ENCODE peak calls at places on chromosomes 13 and 19, in six cellular contexts. Y, N, S, U, C and A are unnamed samples.

GRCh38 chr13:47859129-47859528 is 141.9 kb downstream of the SUCLA2 start:
- DNase-seq in Y (no peak), N (no peak), S (no peak), U (peak), C (no peak), A (peak)

GRCh38 chr13:38262211-38262610 is 87.4 kb upstream of the UFM1 start:
- DNase-seq in Y (no peak), N (peak), S (no peak), U (peak), C (no peak), A (peak)

GRCh38 chr13:30577381-30577780 is 40.3 kb upstream of the USPL1 start:
- DNase-seq in Y (no peak), N (peak), S (no peak), U (peak), C (no peak), A (peak)

GRCh38 chr19:56263319-56263718 is 9.2 kb upstream of the EDDM13 start:
- DNase-seq in Y (no peak), N (no peak), S (no peak), U (no peak), C (no peak), A (no peak)

GRCh38 chr13:44108345-44108858 is 228.7 kb downstream of the LACC1 start:
- DNase-seq in Y (peak), N (no peak), S (no peak), U (no peak), C (peak), A (no peak)

GRCh38 chr13:72221276-72221962 is 354.4 kb upstream of the DACH1 start:
- DNase-seq in Y (peak), N (peak), S (no peak), U (peak), C (peak), A (no peak)

GRCh38 chr13:74062933-74063332 is 71.3 kb downstream of the KLF12 start:
- DNase-seq in Y (peak), N (peak), S (peak), U (peak), C (no peak), A (peak)

GRCh38 chr19:42148270-42148669 is 16.0 kb upstream of the POU2F2 start:
- DNase-seq in Y (no peak), N (no peak), S (no peak), U (no peak), C (no peak), A (no peak)

GRCh38 chr13:95137096-95137495 is 164.2 kb downstream of the ABCC4 start:
- DNase-seq in Y (no peak), N (no peak), S (no peak), U (peak), C (no peak), A (no peak)

GRCh38 chr19:2476451-2477140 is 669 bp downstream of the GADD45B start:
- DNase-seq in Y (peak), N (peak), S (peak), U (peak), C (peak), A (peak)

GRCh38 chr13:33004454-33004853 is 11.8 kb upstream of the KL start:
- DNase-seq in Y (no peak), N (peak), S (peak), U (peak), C (no peak), A (peak)

GRCh38 chr19:2619076-2619475 is 83.4 kb downstream of the GNG7 start:
- DNase-seq in Y (no peak), N (no peak), S (no peak), U (no peak), C (no peak), A (peak)

GRCh38 chr19:53511933-53512374 is 26.0 kb upstream of the ZNF331 start:
- DNase-seq in Y (peak), N (peak), S (peak), U (peak), C (peak), A (peak)

GRCh38 chr13:98447881-98448641 is 128.8 kb downstream of the STK24 start:
- DNase-seq in Y (no peak), N (no peak), S (no peak), U (peak), C (no peak), A (peak)

GRCh38 chr13:30052127-30052526 is 201.7 kb upstream of the UBL3 start:
- DNase-seq in Y (no peak), N (peak), S (no peak), U (no peak), C (no peak), A (no peak)

GRCh38 chr19:19064811-19065745 is 1.3 kb downstream of the SLC25A42 start:
- DNase-seq in Y (peak), N (no peak), S (no peak), U (no peak), C (no peak), A (peak)

GRCh38 chr19:1734328-1734966 is 18.9 kb upstream of the ONECUT3 start:
- DNase-seq in Y (no peak), N (no peak), S (no peak), U (no peak), C (no peak), A (no peak)

GRCh38 chr13:23969672-23970071 is 72.4 kb upstream of the C1QTNF9B start:
- DNase-seq in Y (no peak), N (peak), S (no peak), U (no peak), C (no peak), A (peak)

GRCh38 chr13:39129253-39129652 is 91.0 kb downstream of the NHLRC3 start:
- DNase-seq in Y (no peak), N (no peak), S (no peak), U (no peak), C (no peak), A (no peak)

GRCh38 chr13:24746618-24747247 is 17.2 kb upstream of the RNF17 start:
- DNase-seq in Y (no peak), N (no peak), S (no peak), U (peak), C (no peak), A (peak)

GRCh38 chr19:29526730-29527499 is 1.1 kb downstream of the VSTM2B start:
- DNase-seq in Y (no peak), N (no peak), S (no peak), U (no peak), C (no peak), A (no peak)

GRCh38 chr13:98216135-98216565 is 39.1 kb upstream of the RNF113B start:
- DNase-seq in Y (no peak), N (peak), S (no peak), U (peak), C (no peak), A (peak)

GRCh38 chr19:27885361-27885760 is 1327.6 kb downstream of the UQCRFS1 start:
- DNase-seq in Y (no peak), N (no peak), S (no peak), U (no peak), C (no peak), A (no peak)

GRCh38 chr13:90414691-90415596 is 932.5 kb upstream of the MIR17HG start:
- DNase-seq in Y (no peak), N (peak), S (no peak), U (peak), C (no peak), A (peak)

GRCh38 chr19:2339644-2340310 is 11.3 kb downstream of the SPPL2B start:
- DNase-seq in Y (no peak), N (no peak), S (no peak), U (no peak), C (no peak), A (no peak)

GRCh38 chr13:19863323-19864017 is at the start of gene ZMYM5:
- DNase-seq in Y (peak), N (peak), S (peak), U (peak), C (peak), A (peak)
- TF ChIP-seq CTCF in Y (no peak), N (no peak), S (peak), U (no peak), C (no peak), A (no peak)

DNA sequence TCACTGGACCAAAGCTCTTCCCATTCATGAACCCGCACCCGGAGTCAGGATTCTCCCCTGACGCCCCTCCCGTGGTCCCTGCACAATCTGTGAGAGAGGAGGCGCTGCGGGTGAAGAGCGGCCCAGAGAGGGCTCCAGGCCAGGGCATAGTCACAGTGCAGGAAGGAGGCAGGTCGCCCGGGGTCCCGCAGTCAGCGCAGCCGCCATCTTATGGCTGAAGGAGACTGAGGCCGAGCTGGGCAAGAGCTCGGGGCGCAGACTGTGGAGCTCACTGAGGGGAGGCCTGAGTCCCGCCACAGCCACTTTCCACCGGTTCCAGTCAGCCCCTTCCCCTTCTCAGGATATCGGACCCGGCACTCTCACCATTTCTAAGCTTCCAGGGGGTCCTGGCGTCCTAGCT is 300 bp downstream of the ZNF99 start:
- DNase-seq in Y (no peak), N (no peak), S (no peak), U (no peak), C (no peak), A (no peak)
- H3K4me3 ChIP-seq in Y (no peak), N (no peak), S (peak), U (no peak), C (peak), A (no peak)

GRCh38 chr13:20311022-20311421 is 78.9 kb upstream of the GJB6 start:
- DNase-seq in Y (no peak), N (no peak), S (no peak), U (no peak), C (no peak), A (no peak)

GRCh38 chr13:20303636-20304035 is 71.5 kb upstream of the GJB6 start:
- DNase-seq in Y (no peak), N (no peak), S (no peak), U (no peak), C (no peak), A (no peak)

GRCh38 chr13:20301391-20302071 is 69.4 kb upstream of the GJB6 start:
- DNase-seq in Y (no peak), N (peak), S (no peak), U (no peak), C (no peak), A (no peak)

GRCh38 chr13:20306039-20306438 is 73.9 kb upstream of the GJB6 start:
- DNase-seq in Y (no peak), N (no peak), S (no peak), U (no peak), C (no peak), A (no peak)

DNA sequence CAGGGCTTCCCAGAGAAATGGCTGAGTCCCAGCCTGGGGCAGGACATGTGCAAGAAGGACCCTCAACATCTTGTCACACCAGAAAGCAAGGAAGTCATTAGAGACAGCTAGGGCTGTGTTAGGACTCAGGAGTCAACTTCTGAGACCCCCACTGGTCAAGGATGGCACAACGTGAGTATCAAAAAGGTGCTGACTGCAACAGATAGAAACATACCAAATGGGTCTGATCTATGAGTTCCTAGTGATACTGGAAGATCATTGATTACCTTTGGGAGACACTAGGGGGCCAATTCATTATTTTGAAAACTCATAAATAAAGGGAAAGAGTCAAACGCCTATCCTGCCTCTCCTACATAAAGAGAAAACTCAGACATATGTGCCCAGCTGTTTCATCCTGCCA is 73.5 kb upstream of the GJB6 start:
- DNase-seq in Y (no peak), N (no peak), S (no peak), U (no peak), C (no peak), A (no peak)
- TF ChIP-seq CTCF in Y (no peak), N (no peak), S (no peak), U (no peak), C (no peak), A (no peak)

GRCh38 chr13:34752561-34752960 is 189.5 kb upstream of the NBEA start:
- DNase-seq in Y (no peak), N (no peak), S (no peak), U (no peak), C (no peak), A (no peak)
- H3K4me3 ChIP-seq in Y (no peak), N (no peak), S (no peak), U (no peak), C (no peak), A (no peak)

DNA sequence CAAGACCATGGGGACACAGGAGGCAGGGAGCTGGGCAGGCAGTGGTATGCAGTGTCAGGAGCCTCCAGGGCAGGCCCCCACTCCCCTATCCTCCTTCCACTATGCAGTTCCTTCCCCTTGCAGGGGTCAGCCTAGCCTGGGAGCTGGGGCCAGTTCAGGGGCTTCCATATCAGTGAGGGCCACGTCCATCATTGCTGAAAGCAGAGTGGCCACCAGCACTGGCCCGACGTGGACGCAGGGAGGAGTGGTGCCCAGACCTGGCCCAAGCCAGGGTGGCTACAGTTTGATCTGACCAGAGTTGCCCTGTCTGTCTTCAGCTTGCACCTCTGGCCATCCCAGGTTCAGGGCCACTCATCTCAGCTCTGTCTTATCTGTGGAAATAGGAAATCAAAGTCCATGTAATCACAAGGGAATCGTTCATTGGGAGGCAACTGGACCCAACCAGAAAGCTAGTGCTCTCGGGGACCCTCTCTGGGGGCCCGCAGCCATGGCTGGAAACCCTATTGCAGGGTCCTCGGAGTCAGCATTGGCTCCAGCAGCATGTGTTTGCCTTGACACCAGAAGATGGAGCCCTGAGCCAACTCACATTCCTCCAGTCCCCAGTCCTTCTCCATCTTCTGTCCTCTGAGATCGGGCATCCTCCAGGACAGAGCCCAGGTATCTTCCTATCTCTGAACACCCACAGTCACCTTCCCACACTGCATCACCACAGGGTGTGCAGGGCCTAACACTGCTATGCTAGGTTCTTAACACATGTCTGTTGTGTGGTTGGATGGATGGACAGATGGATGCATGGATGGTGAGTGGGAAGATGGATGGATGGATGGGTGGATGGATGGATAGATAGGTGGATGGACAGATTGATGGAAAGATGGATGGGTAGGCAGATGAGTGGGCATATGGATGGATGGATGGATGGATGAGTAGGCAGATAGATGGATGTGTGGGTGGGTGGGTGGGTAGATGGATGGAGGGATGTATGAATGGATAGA is 75.7 kb upstream of the KCTD15 start:
- DNase-seq in Y (no peak), N (no peak), S (no peak), U (no peak), C (no peak), A (no peak)
- TF ChIP-seq CTCF in Y (no peak), N (no peak), S (no peak), U (no peak), C (no peak), A (no peak)

DNA sequence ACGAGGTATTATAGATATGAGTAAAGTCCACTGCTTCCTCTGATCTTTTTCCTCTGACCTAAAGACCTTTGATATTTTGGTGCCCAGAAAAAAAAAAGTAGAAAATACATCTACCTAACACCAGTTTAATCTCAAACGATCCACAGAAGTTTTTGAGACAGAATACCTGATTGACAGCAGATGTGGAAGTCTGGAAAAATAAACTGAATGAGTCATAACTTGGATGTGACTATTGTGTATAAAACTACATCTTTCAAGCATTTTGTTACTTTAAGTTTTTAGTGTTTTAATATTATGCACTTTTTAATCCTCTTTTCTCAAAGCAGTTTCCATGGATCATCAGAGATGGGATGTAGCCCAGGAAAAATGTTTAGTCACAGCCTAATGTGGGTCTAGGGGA is 216.1 kb downstream of the SLITRK1 start:
- DNase-seq in Y (no peak), N (no peak), S (no peak), U (no peak), C (no peak), A (no peak)
- H3K4me3 ChIP-seq in Y (no peak), N (no peak), S (no peak), U (no peak), C (no peak), A (no peak)

DNA sequence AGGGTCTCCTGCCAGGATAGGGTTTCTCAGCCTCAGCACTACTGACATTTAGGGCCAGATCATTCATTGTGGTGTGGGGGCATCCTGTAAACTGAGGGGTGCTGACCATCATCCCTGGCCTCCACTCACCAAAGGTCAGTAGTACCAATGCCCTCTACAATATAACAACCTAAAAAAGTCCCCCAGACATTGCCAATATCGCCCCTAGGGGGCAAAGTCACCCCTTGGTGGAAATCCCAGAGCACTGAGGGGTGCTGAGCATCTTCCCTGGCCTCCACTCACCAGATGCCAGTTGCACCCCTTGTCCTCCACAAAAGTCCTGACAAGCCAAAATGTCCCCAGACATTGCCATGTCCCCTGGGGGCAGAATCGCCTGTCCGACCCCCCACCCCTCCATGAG is 21.6 kb downstream of the CPAMD8 start:
- DNase-seq in Y (no peak), N (no peak), S (no peak), U (no peak), C (no peak), A (no peak)
- TF ChIP-seq CTCF in Y (no peak), N (no peak), S (no peak), U (no peak), C (no peak), A (no peak)

DNA sequence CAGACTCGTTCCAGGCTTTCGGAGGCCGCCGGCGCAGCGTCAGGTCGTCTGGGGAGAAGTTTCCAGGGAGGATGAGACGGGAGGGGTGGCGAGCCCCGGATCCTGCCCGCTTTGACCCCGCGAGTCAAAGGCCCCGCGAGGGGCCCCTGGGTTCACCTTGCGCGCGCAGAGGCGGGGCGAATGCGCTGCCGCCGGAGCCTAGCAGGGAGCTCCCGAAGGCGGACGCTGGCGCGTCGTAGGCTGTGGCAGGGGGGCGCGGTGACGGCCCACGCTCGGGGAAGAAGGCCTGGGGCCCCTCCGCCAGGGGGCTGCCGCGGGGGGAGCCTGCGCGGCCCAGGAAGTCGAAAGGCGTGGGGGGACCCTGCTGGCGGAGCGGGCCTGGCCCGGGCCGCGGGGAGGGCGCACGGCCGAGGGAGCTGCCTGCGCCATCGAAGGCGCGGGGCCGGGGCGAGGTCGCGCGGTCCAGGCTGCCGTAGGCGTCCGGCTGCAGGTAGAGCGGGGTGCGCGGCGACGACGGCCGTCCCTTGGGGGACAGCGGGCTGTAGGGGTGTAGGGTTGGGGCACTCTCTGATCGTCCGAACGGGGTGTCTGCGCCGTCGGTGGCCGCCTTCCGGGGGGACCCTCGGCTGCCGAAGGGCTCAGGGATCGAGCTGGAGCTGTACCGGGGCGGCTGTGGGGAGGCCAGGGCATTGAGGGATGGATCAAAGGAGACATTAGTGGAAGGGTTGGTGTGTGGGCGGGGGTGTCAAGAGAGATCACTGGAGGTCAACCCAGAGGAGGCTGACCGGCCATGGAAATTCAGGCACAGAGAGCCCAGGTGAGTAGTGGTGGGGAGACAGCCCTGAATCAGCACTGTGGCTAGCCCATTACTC is 8.2 kb downstream of the PPP1R13L start:
- DNase-seq in Y (no peak), N (no peak), S (no peak), U (no peak), C (no peak), A (no peak)
- H3K4me3 ChIP-seq in Y (no peak), N (no peak), S (no peak), U (no peak), C (no peak), A (no peak)

DNA sequence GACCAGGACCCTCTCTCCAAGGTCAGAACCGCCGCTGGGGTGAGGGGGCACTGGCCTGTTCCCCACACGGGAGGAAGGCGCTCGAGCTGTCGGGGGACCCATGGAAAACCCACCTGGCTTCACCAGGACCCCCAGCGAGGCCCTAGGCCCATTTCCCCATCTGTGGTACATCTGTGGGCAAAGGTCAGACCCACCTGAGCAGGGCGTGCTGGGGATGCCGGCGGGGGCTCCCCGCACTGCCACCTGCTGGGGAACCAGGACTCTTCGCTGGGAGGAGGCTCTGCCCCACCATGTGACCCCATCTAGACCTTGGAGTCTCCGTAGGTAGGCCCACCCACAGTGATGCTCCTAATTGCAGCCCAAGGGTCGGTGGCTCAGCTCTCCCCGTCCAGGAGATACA is 511 bp downstream of the WDR88 start:
- DNase-seq in Y (no peak), N (no peak), S (no peak), U (no peak), C (no peak), A (no peak)
- TF ChIP-seq CTCF in Y (no peak), N (peak), S (no peak), U (peak), C (no peak), A (peak)